ENCODE peak calls at places on chromosomes 4 and X, in seven cellular contexts. P is uterus, C is nephron progenitor cell, D is left lung, B is epithelial cell of proximal tubule, O is heart left ventricle, Y is AG09319. G is an unnamed sample.

GRCh38 chr4:146059153-146059552 is 116.4 kb upstream of the LSM6 start:
- DNase-seq in P (no peak), C (no peak), D (no peak), B (no peak), O (no peak), Y (no peak), G (no peak)

GRCh38 chrX:39477438-39478120 is 620.2 kb downstream of the BCOR start:
- DNase-seq in P (no peak), C (peak), D (no peak), B (no peak), O (peak), Y (no peak), G (peak)

GRCh38 chrX:141220342-141221008 is 21.8 kb downstream of the SPANXC start:
- DNase-seq in P (no peak), C (no peak), D (no peak), B (peak), O (no peak), Y (peak), G (no peak)

GRCh38 chrX:122504026-122504425 is 680.1 kb upstream of the GRIA3 start:
- DNase-seq in P (no peak), C (no peak), D (no peak), B (no peak), O (no peak), Y (no peak), G (no peak)

GRCh38 chrX:149161438-149162088 is 343.5 kb downstream of the IDS start:
- DNase-seq in P (no peak), C (no peak), D (no peak), B (no peak), O (no peak), Y (no peak), G (no peak)

GRCh38 chr4:152817331-152817730 is 37.6 kb downstream of the ARFIP1 start:
- DNase-seq in P (no peak), C (no peak), D (no peak), B (no peak), O (no peak), Y (no peak), G (no peak)

GRCh38 chr4:178632415-178632814 is 1190.2 kb upstream of the AGA start:
- DNase-seq in P (no peak), C (no peak), D (no peak), B (no peak), O (no peak), Y (no peak), G (no peak)

GRCh38 chrX:150616863-150617198 is 48.4 kb downstream of the MTM1 start:
- DNase-seq in P (no peak), C (no peak), D (no peak), B (no peak), O (no peak), Y (no peak), G (no peak)

GRCh38 chr4:66095065-66095464 is 424.8 kb upstream of the EPHA5 start:
- DNase-seq in P (no peak), C (no peak), D (no peak), B (no peak), O (no peak), Y (no peak), G (no peak)

GRCh38 chr4:4726051-4726450 is 133.4 kb upstream of the MSX1 start:
- DNase-seq in P (no peak), C (no peak), D (no peak), B (no peak), O (no peak), Y (no peak), G (no peak)

GRCh38 chr4:53780736-53781400 is 189.6 kb upstream of the LNX1 start:
- DNase-seq in P (no peak), C (no peak), D (no peak), B (no peak), O (no peak), Y (no peak), G (no peak)

GRCh38 chrX:20217279-20217678 is 49.4 kb downstream of the RPS6KA3 start:
- DNase-seq in P (no peak), C (no peak), D (no peak), B (no peak), O (no peak), Y (no peak), G (no peak)

GRCh38 chrX:119757979-119758681 is at the start of gene SOWAHD:
- DNase-seq in P (peak), C (peak), D (peak), B (no peak), O (peak), Y (no peak), G (no peak)

GRCh38 chr4:179605196-179605595 is 2163.0 kb upstream of the AGA start:
- DNase-seq in P (no peak), C (no peak), D (no peak), B (no peak), O (no peak), Y (no peak), G (no peak)

GRCh38 chrX:56968980-56969379 is 26.4 kb downstream of the SPIN3 start:
- DNase-seq in P (no peak), C (no peak), D (no peak), B (no peak), O (no peak), Y (no peak), G (no peak)

GRCh38 chr4:106140601-106141000 is 175.4 kb downstream of the TBCK start:
- DNase-seq in P (no peak), C (no peak), D (no peak), B (no peak), O (no peak), Y (no peak), G (no peak)
- TF ChIP-seq CTCF in P (no peak), C (no peak), D (no peak), B (no peak), O (no peak), Y (peak), G (no peak)

GRCh38 chrX:79325263-79325958 is 41.7 kb downstream of the ITM2A start:
- DNase-seq in P (no peak), C (no peak), D (no peak), B (no peak), O (no peak), Y (no peak), G (no peak)

GRCh38 chrX:79330022-79330421 is 37.1 kb downstream of the ITM2A start:
- DNase-seq in P (no peak), C (peak), D (no peak), B (no peak), O (no peak), Y (no peak), G (no peak)
- TF ChIP-seq CTCF in P (no peak), C (no peak), D (no peak), B (no peak), O (no peak), Y (no peak), G (no peak)

GRCh38 chr4:78169728-78170127 is 112.6 kb downstream of the FRAS1 start:
- DNase-seq in P (no peak), C (no peak), D (no peak), B (no peak), O (no peak), Y (no peak), G (no peak)
- TF ChIP-seq CTCF in P (no peak), C (no peak), D (no peak), B (no peak), O (no peak), Y (no peak), G (no peak)

GRCh38 chrX:100410083-100410590 is at the start of gene PCDH19:
- DNase-seq in P (peak), C (peak), D (peak), B (no peak), O (peak), Y (peak), G (no peak)

GRCh38 chrX:100411802-100412333 is 1.8 kb upstream of the PCDH19 start:
- DNase-seq in P (no peak), C (no peak), D (no peak), B (no peak), O (no peak), Y (no peak), G (no peak)

GRCh38 chrX:100410901-100411801 is 1.1 kb upstream of the PCDH19 start:
- DNase-seq in P (no peak), C (peak), D (peak), B (no peak), O (no peak), Y (no peak), G (no peak)

GRCh38 chrX:100409316-100410082 is 574 bp downstream of the PCDH19 start:
- DNase-seq in P (no peak), C (peak), D (no peak), B (no peak), O (no peak), Y (no peak), G (no peak)

DNA sequence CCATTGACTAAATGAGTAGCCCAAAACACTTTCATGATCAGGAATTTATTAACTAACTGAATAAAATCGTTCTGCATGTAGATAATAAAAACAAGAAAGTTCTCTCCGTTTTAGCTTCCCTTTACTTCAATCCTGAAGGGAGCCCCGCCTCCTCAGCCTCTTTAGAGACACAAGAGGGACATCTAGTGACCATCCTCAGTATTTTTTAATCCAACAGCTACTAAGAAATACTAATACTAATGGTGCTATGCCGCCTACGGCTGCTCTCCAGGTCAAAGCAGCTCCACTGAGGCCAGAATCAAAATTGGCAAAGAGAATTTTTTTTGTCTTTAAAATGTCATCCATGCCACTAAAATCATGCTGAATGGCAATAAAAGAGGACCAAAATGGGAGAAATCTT is 3.2 kb upstream of the PCDH19 start:
- DNase-seq in P (no peak), C (peak), D (no peak), B (no peak), O (peak), Y (peak), G (no peak)
- TF ChIP-seq CTCF in P (peak), C (peak), D (peak), B (peak), O (peak), Y (peak), G (no peak)

GRCh38 chr4:147730333-147730732 is 1.6 kb upstream of the ARHGAP10 start:
- DNase-seq in P (no peak), C (no peak), D (no peak), B (no peak), O (no peak), Y (no peak), G (no peak)
- TF ChIP-seq CTCF in P (no peak), C (no peak), D (no peak), B (peak), O (no peak), Y (no peak), G (no peak)